ENCODE peak calls at places on chromosomes 12 and 14, in nine cellular contexts. One of them, this sample, is unnamed.

GRCh38 chr14:95488376-95489162 is 27.9 kb downstream of the SYNE3 start:
- DNase-seq in stimulated activated CD8-positive, alpha-beta memory T cell treated with anti-CD3 and anti-CD28 coated beads, Interleukin-12 subunit alpha, Interleukin-12 subunit beta, amount 100 ng/mL, for 4 hours: no peak
- DNase-seq in HS-27A: no peak
- DNase-seq in SIG-M5: no peak
- DNase-seq in nephron progenitor cell: no peak
- DNase-seq in substantia nigra: peak
- DNase-seq in hepatic stellate cell: no peak
- DNase-seq in stimulated activated naive CD8-positive, alpha-beta T cell treated with anti-CD3 and anti-CD28 coated beads, Interleukin-15, Interleukin-2, amounts not matched to agents 100 U/mL and 50 U/mL, for 24 hours: no peak
- DNase-seq in EH: peak
- DNase-seq in this sample: no peak

GRCh38 chr14:72894623-72895378 is 900 bp upstream of the DPF3 start:
- DNase-seq in stimulated activated CD8-positive, alpha-beta memory T cell treated with anti-CD3 and anti-CD28 coated beads, Interleukin-12 subunit alpha, Interleukin-12 subunit beta, amount 100 ng/mL, for 4 hours: no peak
- DNase-seq in HS-27A: no peak
- DNase-seq in SIG-M5: no peak
- DNase-seq in nephron progenitor cell: peak
- DNase-seq in substantia nigra: peak
- DNase-seq in hepatic stellate cell: peak
- DNase-seq in stimulated activated naive CD8-positive, alpha-beta T cell treated with anti-CD3 and anti-CD28 coated beads, Interleukin-15, Interleukin-2, amounts not matched to agents 100 U/mL and 50 U/mL, for 24 hours: peak
- DNase-seq in EH: peak
- DNase-seq in this sample: no peak

GRCh38 chr12:131597327-131597726 is 113.6 kb upstream of the SFSWAP start:
- DNase-seq in stimulated activated CD8-positive, alpha-beta memory T cell treated with anti-CD3 and anti-CD28 coated beads, Interleukin-12 subunit alpha, Interleukin-12 subunit beta, amount 100 ng/mL, for 4 hours: no peak
- DNase-seq in HS-27A: no peak
- DNase-seq in SIG-M5: no peak
- DNase-seq in nephron progenitor cell: no peak
- DNase-seq in substantia nigra: no peak
- DNase-seq in hepatic stellate cell: no peak
- DNase-seq in stimulated activated naive CD8-positive, alpha-beta T cell treated with anti-CD3 and anti-CD28 coated beads, Interleukin-15, Interleukin-2, amounts not matched to agents 100 U/mL and 50 U/mL, for 24 hours: no peak
- DNase-seq in EH: no peak
- DNase-seq in this sample: no peak

GRCh38 chr14:61567838-61568571 is 127.3 kb upstream of the HIF1A start:
- DNase-seq in stimulated activated CD8-positive, alpha-beta memory T cell treated with anti-CD3 and anti-CD28 coated beads, Interleukin-12 subunit alpha, Interleukin-12 subunit beta, amount 100 ng/mL, for 4 hours: no peak
- DNase-seq in HS-27A: no peak
- DNase-seq in SIG-M5: no peak
- DNase-seq in nephron progenitor cell: peak
- DNase-seq in substantia nigra: no peak
- DNase-seq in hepatic stellate cell: no peak
- DNase-seq in stimulated activated naive CD8-positive, alpha-beta T cell treated with anti-CD3 and anti-CD28 coated beads, Interleukin-15, Interleukin-2, amounts not matched to agents 100 U/mL and 50 U/mL, for 24 hours: no peak
- DNase-seq in EH: no peak
- DNase-seq in this sample: no peak

GRCh38 chr12:93614917-93615596 is 42.6 kb downstream of the SOCS2 start:
- DNase-seq in stimulated activated CD8-positive, alpha-beta memory T cell treated with anti-CD3 and anti-CD28 coated beads, Interleukin-12 subunit alpha, Interleukin-12 subunit beta, amount 100 ng/mL, for 4 hours: no peak
- DNase-seq in HS-27A: peak
- DNase-seq in SIG-M5: no peak
- DNase-seq in nephron progenitor cell: no peak
- DNase-seq in substantia nigra: no peak
- DNase-seq in hepatic stellate cell: no peak
- DNase-seq in stimulated activated naive CD8-positive, alpha-beta T cell treated with anti-CD3 and anti-CD28 coated beads, Interleukin-15, Interleukin-2, amounts not matched to agents 100 U/mL and 50 U/mL, for 24 hours: no peak
- DNase-seq in EH: peak
- DNase-seq in this sample: no peak

GRCh38 chr12:87120440-87120839 is 864.2 kb upstream of the MGAT4C start:
- DNase-seq in stimulated activated CD8-positive, alpha-beta memory T cell treated with anti-CD3 and anti-CD28 coated beads, Interleukin-12 subunit alpha, Interleukin-12 subunit beta, amount 100 ng/mL, for 4 hours: no peak
- DNase-seq in HS-27A: no peak
- DNase-seq in SIG-M5: no peak
- DNase-seq in nephron progenitor cell: no peak
- DNase-seq in substantia nigra: no peak
- DNase-seq in hepatic stellate cell: no peak
- DNase-seq in stimulated activated naive CD8-positive, alpha-beta T cell treated with anti-CD3 and anti-CD28 coated beads, Interleukin-15, Interleukin-2, amounts not matched to agents 100 U/mL and 50 U/mL, for 24 hours: no peak
- DNase-seq in EH: no peak
- DNase-seq in this sample: no peak

GRCh38 chr14:94474581-94475031 is 1.4 kb downstream of the SERPINA9 start:
- DNase-seq in stimulated activated CD8-positive, alpha-beta memory T cell treated with anti-CD3 and anti-CD28 coated beads, Interleukin-12 subunit alpha, Interleukin-12 subunit beta, amount 100 ng/mL, for 4 hours: no peak
- DNase-seq in HS-27A: peak
- DNase-seq in SIG-M5: no peak
- DNase-seq in nephron progenitor cell: no peak
- DNase-seq in substantia nigra: no peak
- DNase-seq in hepatic stellate cell: no peak
- DNase-seq in stimulated activated naive CD8-positive, alpha-beta T cell treated with anti-CD3 and anti-CD28 coated beads, Interleukin-15, Interleukin-2, amounts not matched to agents 100 U/mL and 50 U/mL, for 24 hours: no peak
- DNase-seq in EH: peak
- DNase-seq in this sample: no peak

GRCh38 chr12:120010661-120011230 is 21.7 kb downstream of the BICDL1 start:
- DNase-seq in stimulated activated CD8-positive, alpha-beta memory T cell treated with anti-CD3 and anti-CD28 coated beads, Interleukin-12 subunit alpha, Interleukin-12 subunit beta, amount 100 ng/mL, for 4 hours: no peak
- DNase-seq in HS-27A: no peak
- DNase-seq in SIG-M5: no peak
- DNase-seq in nephron progenitor cell: no peak
- DNase-seq in substantia nigra: no peak
- DNase-seq in hepatic stellate cell: no peak
- DNase-seq in stimulated activated naive CD8-positive, alpha-beta T cell treated with anti-CD3 and anti-CD28 coated beads, Interleukin-15, Interleukin-2, amounts not matched to agents 100 U/mL and 50 U/mL, for 24 hours: no peak
- DNase-seq in EH: no peak
- DNase-seq in this sample: no peak

GRCh38 chr14:29783556-29783955 is 144.1 kb downstream of the PRKD1 start:
- DNase-seq in stimulated activated CD8-positive, alpha-beta memory T cell treated with anti-CD3 and anti-CD28 coated beads, Interleukin-12 subunit alpha, Interleukin-12 subunit beta, amount 100 ng/mL, for 4 hours: no peak
- DNase-seq in HS-27A: no peak
- DNase-seq in SIG-M5: no peak
- DNase-seq in nephron progenitor cell: no peak
- DNase-seq in substantia nigra: no peak
- DNase-seq in hepatic stellate cell: no peak
- DNase-seq in stimulated activated naive CD8-positive, alpha-beta T cell treated with anti-CD3 and anti-CD28 coated beads, Interleukin-15, Interleukin-2, amounts not matched to agents 100 U/mL and 50 U/mL, for 24 hours: no peak
- DNase-seq in EH: no peak
- DNase-seq in this sample: no peak